ENCODE peak calls at places on chromosome 12, in eight cellular contexts. P is transverse colon, T is sigmoid colon, D is HCT116, F is endothelial cell of umbilical vein, N is GM12892, G is spleen, X is GM23338. K is an unnamed sample.

GRCh38 chr12:7605900-7606465 is 59.7 kb downstream of the APOBEC1 start:
- DNase-seq in P (no peak), T (no peak), D (no peak), F (no peak), N (no peak), G (no peak), X (no peak), K (no peak)

GRCh38 chr12:63889236-63889635 is 44.7 kb downstream of the SRGAP1 start:
- DNase-seq in P (no peak), T (no peak), D (no peak), F (no peak), N (no peak), G (no peak), X (no peak), K (no peak)

GRCh38 chr12:114319422-114319821 is 86.5 kb downstream of the TBX5 start:
- DNase-seq in P (no peak), T (no peak), D (no peak), F (no peak), N (no peak), G (no peak), X (no peak), K (no peak)

GRCh38 chr12:6620137-6620884 is 13.1 kb upstream of the CHD4 start:
- DNase-seq in P (no peak), T (no peak), D (no peak), F (peak), N (no peak), G (peak), X (peak), K (no peak)

GRCh38 chr12:52631264-52631663 is 12.9 kb upstream of the KRT73 start:
- DNase-seq in P (no peak), T (no peak), D (no peak), F (no peak), N (no peak), G (peak), X (no peak), K (no peak)

GRCh38 chr12:96166765-96167164 is 27.4 kb upstream of the ELK3 start:
- DNase-seq in P (no peak), T (no peak), D (no peak), F (no peak), N (no peak), G (no peak), X (no peak), K (no peak)

GRCh38 chr12:121894633-121895032 is 6.0 kb downstream of the PSMD9 start:
- DNase-seq in P (no peak), T (peak), D (no peak), F (peak), N (no peak), G (no peak), X (peak), K (no peak)

GRCh38 chr12:118288174-118288573 is 84.5 kb downstream of the TAOK3 start:
- DNase-seq in P (no peak), T (no peak), D (no peak), F (no peak), N (no peak), G (no peak), X (no peak), K (no peak)

GRCh38 chr12:67275380-67275913 is 6.3 kb downstream of the CAND1 start:
- DNase-seq in P (no peak), T (no peak), D (no peak), F (no peak), N (no peak), G (no peak), X (no peak), K (no peak)

GRCh38 chr12:50618864-50619609 is 114.3 kb downstream of the DIP2B start:
- DNase-seq in P (peak), T (no peak), D (peak), F (no peak), N (no peak), G (no peak), X (no peak), K (no peak)

GRCh38 chr12:53677612-53678133 is 1.8 kb upstream of the ATP5MC2 start:
- DNase-seq in P (no peak), T (no peak), D (no peak), F (peak), N (no peak), G (no peak), X (no peak), K (no peak)

GRCh38 chr12:2574536-2574935 is 220.2 kb upstream of the FKBP4 start:
- DNase-seq in P (no peak), T (peak), D (no peak), F (no peak), N (no peak), G (no peak), X (no peak), K (no peak)

GRCh38 chr12:118126119-118126757 is 9.7 kb upstream of the PEBP1 start:
- DNase-seq in P (peak), T (no peak), D (no peak), F (no peak), N (no peak), G (peak), X (no peak), K (no peak)

GRCh38 chr12:117009759-117010158 is 89.5 kb downstream of the TESC start:
- DNase-seq in P (no peak), T (no peak), D (no peak), F (no peak), N (no peak), G (no peak), X (peak), K (no peak)

GRCh38 chr12:6392499-6392898 is 8.5 kb downstream of the LTBR start:
- DNase-seq in P (peak), T (peak), D (no peak), F (no peak), N (no peak), G (no peak), X (no peak), K (no peak)

GRCh38 chr12:110073049-110073831 is 24.9 kb upstream of the C12orf76 start:
- DNase-seq in P (peak), T (peak), D (no peak), F (peak), N (no peak), G (peak), X (peak), K (peak)

GRCh38 chr12:80834724-80835123 is 103.0 kb downstream of the LIN7A start:
- DNase-seq in P (no peak), T (no peak), D (no peak), F (no peak), N (no peak), G (no peak), X (no peak), K (no peak)

GRCh38 chr12:28083816-28084678 is 106.2 kb upstream of the CCDC91 start:
- DNase-seq in P (no peak), T (no peak), D (no peak), F (no peak), N (no peak), G (no peak), X (no peak), K (no peak)

GRCh38 chr12:7937867-7938506 is 2.0 kb upstream of the SLC2A3 start:
- DNase-seq in P (no peak), T (no peak), D (no peak), F (peak), N (no peak), G (no peak), X (peak), K (no peak)

GRCh38 chr12:97940629-97941028 is 478.0 kb downstream of the RMST start:
- DNase-seq in P (no peak), T (no peak), D (no peak), F (no peak), N (no peak), G (no peak), X (peak), K (no peak)

GRCh38 chr12:104600790-104601739 is 144.3 kb downstream of the CHST11 start:
- DNase-seq in P (no peak), T (no peak), D (no peak), F (no peak), N (no peak), G (no peak), X (no peak), K (no peak)

GRCh38 chr12:1350934-1351240 is 243.5 kb downstream of the FBXL14 start:
- DNase-seq in P (no peak), T (no peak), D (no peak), F (no peak), N (no peak), G (no peak), X (no peak), K (no peak)

GRCh38 chr12:56385873-56386272 is 23.2 kb upstream of the APOF start:
- DNase-seq in P (no peak), T (no peak), D (peak), F (no peak), N (no peak), G (no peak), X (no peak), K (no peak)

GRCh38 chr12:2959194-2959507 is at the start of gene TEAD4:
- DNase-seq in P (peak), T (peak), D (peak), F (peak), N (peak), G (no peak), X (peak), K (peak)

GRCh38 chr12:49873361-49873934 is 30.3 kb downstream of the FAIM2 start:
- DNase-seq in P (no peak), T (no peak), D (no peak), F (no peak), N (no peak), G (peak), X (no peak), K (no peak)

GRCh38 chr12:89513544-89513943 is 11.1 kb downstream of the GALNT4 start:
- DNase-seq in P (no peak), T (no peak), D (no peak), F (no peak), N (no peak), G (no peak), X (peak), K (no peak)

GRCh38 chr12:80756875-80757274 is 40.2 kb downstream of the MYF5 start:
- DNase-seq in P (no peak), T (no peak), D (no peak), F (no peak), N (no peak), G (no peak), X (no peak), K (no peak)

GRCh38 chr12:13425766-13426165 is 229.2 kb downstream of the EMP1 start:
- DNase-seq in P (no peak), T (no peak), D (no peak), F (no peak), N (no peak), G (no peak), X (no peak), K (no peak)

GRCh38 chr12:102232446-102232845 is 34.8 kb upstream of the PMCH start:
- DNase-seq in P (no peak), T (peak), D (no peak), F (no peak), N (no peak), G (no peak), X (no peak), K (no peak)

GRCh38 chr12:73935817-73936216 is 601.8 kb upstream of the ATXN7L3B start:
- DNase-seq in P (no peak), T (no peak), D (peak), F (no peak), N (no peak), G (no peak), X (peak), K (no peak)

GRCh38 chr12:4849024-4849594 is 60.6 kb upstream of the KCNA1 start:
- DNase-seq in P (no peak), T (no peak), D (no peak), F (peak), N (no peak), G (no peak), X (peak), K (no peak)

GRCh38 chr12:27257104-27257848 is 13.2 kb downstream of the STK38L start:
- DNase-seq in P (no peak), T (no peak), D (no peak), F (no peak), N (no peak), G (no peak), X (no peak), K (no peak)

GRCh38 chr12:57898308-57898970 is 42.9 kb upstream of the ATP23 start:
- DNase-seq in P (peak), T (no peak), D (no peak), F (peak), N (no peak), G (no peak), X (no peak), K (no peak)

GRCh38 chr12:32000373-32001005 is 41.3 kb downstream of the RESF1 start:
- DNase-seq in P (no peak), T (no peak), D (no peak), F (no peak), N (no peak), G (no peak), X (no peak), K (no peak)
- TF ChIP-seq POLR2AphosphoS5 in P (no peak), T (no peak), D (no peak), F (no peak), N (no peak), G (peak), X (no peak), K (no peak)

GRCh38 chr12:9349888-9350885 is 142.0 kb upstream of the PZP start:
- DNase-seq in P (no peak), T (no peak), D (no peak), F (no peak), N (no peak), G (no peak), X (no peak), K (no peak)
- TF ChIP-seq POLR2AphosphoS5 in P (no peak), T (no peak), D (no peak), F (no peak), N (no peak), G (no peak), X (no peak), K (no peak)

GRCh38 chr12:9094512-9095206 is 21.1 kb downstream of the A2M start:
- DNase-seq in P (no peak), T (no peak), D (no peak), F (no peak), N (no peak), G (no peak), X (no peak), K (no peak)
- TF ChIP-seq POLR2AphosphoS5 in P (no peak), T (no peak), D (no peak), F (no peak), N (no peak), G (no peak), X (no peak), K (no peak)

GRCh38 chr12:48008950-48009349 is 4.7 kb upstream of the COL2A1 start:
- DNase-seq in P (no peak), T (no peak), D (no peak), F (no peak), N (no peak), G (no peak), X (no peak), K (no peak)
- TF ChIP-seq POLR2AphosphoS5 in P (no peak), T (no peak), D (no peak), F (no peak), N (no peak), G (no peak), X (no peak), K (no peak)